ENCODE peak calls at places on chromosome 14, in nine cellular contexts. One of them, this sample, is unnamed.

GRCh38 chr14:49212721-49213120 is 373.5 kb downstream of the RPS29 start:
- DNase-seq in anterior cingulate cortex: no peak
- DNase-seq in NCI-H1930: no peak
- DNase-seq in AG10803: no peak
- DNase-seq in stimulated activated CD8-positive, alpha-beta memory T cell treated with anti-CD3 and anti-CD28 coated beads, Interleukin-4, amount 100 ng/mL, for 24 hours: no peak
- DNase-seq in GM19239: no peak
- DNase-seq in adrenal gland: no peak
- DNase-seq in fibroblast of lung: peak
- DNase-seq in brain microvascular endothelial cell: no peak
- DNase-seq in this sample: no peak

GRCh38 chr14:63210812-63211211 is 6.6 kb downstream of the RHOJ start:
- DNase-seq in anterior cingulate cortex: no peak
- DNase-seq in NCI-H1930: no peak
- DNase-seq in AG10803: no peak
- DNase-seq in stimulated activated CD8-positive, alpha-beta memory T cell treated with anti-CD3 and anti-CD28 coated beads, Interleukin-4, amount 100 ng/mL, for 24 hours: no peak
- DNase-seq in GM19239: no peak
- DNase-seq in adrenal gland: no peak
- DNase-seq in fibroblast of lung: no peak
- DNase-seq in brain microvascular endothelial cell: no peak
- DNase-seq in this sample: no peak

GRCh38 chr14:58635041-58635440 is 2.7 kb upstream of the DACT1 start:
- DNase-seq in anterior cingulate cortex: no peak
- DNase-seq in NCI-H1930: no peak
- DNase-seq in AG10803: no peak
- DNase-seq in stimulated activated CD8-positive, alpha-beta memory T cell treated with anti-CD3 and anti-CD28 coated beads, Interleukin-4, amount 100 ng/mL, for 24 hours: no peak
- DNase-seq in GM19239: peak
- DNase-seq in adrenal gland: no peak
- DNase-seq in fibroblast of lung: peak
- DNase-seq in brain microvascular endothelial cell: no peak
- DNase-seq in this sample: no peak

GRCh38 chr14:100025111-100025510 is 40.1 kb upstream of the EVL start:
- DNase-seq in anterior cingulate cortex: no peak
- DNase-seq in NCI-H1930: peak
- DNase-seq in AG10803: peak
- DNase-seq in stimulated activated CD8-positive, alpha-beta memory T cell treated with anti-CD3 and anti-CD28 coated beads, Interleukin-4, amount 100 ng/mL, for 24 hours: peak
- DNase-seq in GM19239: no peak
- DNase-seq in adrenal gland: peak
- DNase-seq in fibroblast of lung: peak
- DNase-seq in brain microvascular endothelial cell: no peak
- DNase-seq in this sample: no peak

GRCh38 chr14:50121506-50121905 is 5.1 kb upstream of the VCPKMT start:
- DNase-seq in anterior cingulate cortex: no peak
- DNase-seq in NCI-H1930: no peak
- DNase-seq in AG10803: no peak
- DNase-seq in stimulated activated CD8-positive, alpha-beta memory T cell treated with anti-CD3 and anti-CD28 coated beads, Interleukin-4, amount 100 ng/mL, for 24 hours: no peak
- DNase-seq in GM19239: no peak
- DNase-seq in adrenal gland: no peak
- DNase-seq in fibroblast of lung: no peak
- DNase-seq in brain microvascular endothelial cell: no peak
- DNase-seq in this sample: no peak

GRCh38 chr14:67694791-67695393 is 672 bp downstream of the RDH11 start:
- DNase-seq in anterior cingulate cortex: no peak
- DNase-seq in NCI-H1930: peak
- DNase-seq in AG10803: peak
- DNase-seq in stimulated activated CD8-positive, alpha-beta memory T cell treated with anti-CD3 and anti-CD28 coated beads, Interleukin-4, amount 100 ng/mL, for 24 hours: peak
- DNase-seq in GM19239: peak
- DNase-seq in adrenal gland: peak
- DNase-seq in fibroblast of lung: peak
- DNase-seq in brain microvascular endothelial cell: peak
- DNase-seq in this sample: peak

GRCh38 chr14:59187802-59188460 is 536 bp upstream of the DAAM1 start:
- DNase-seq in anterior cingulate cortex: no peak
- DNase-seq in NCI-H1930: no peak
- DNase-seq in AG10803: no peak
- DNase-seq in stimulated activated CD8-positive, alpha-beta memory T cell treated with anti-CD3 and anti-CD28 coated beads, Interleukin-4, amount 100 ng/mL, for 24 hours: peak
- DNase-seq in GM19239: no peak
- DNase-seq in adrenal gland: peak
- DNase-seq in fibroblast of lung: no peak
- DNase-seq in brain microvascular endothelial cell: no peak
- DNase-seq in this sample: no peak

GRCh38 chr14:48350971-48351370 is 675.6 kb upstream of the MDGA2 start:
- DNase-seq in anterior cingulate cortex: no peak
- DNase-seq in NCI-H1930: no peak
- DNase-seq in AG10803: no peak
- DNase-seq in stimulated activated CD8-positive, alpha-beta memory T cell treated with anti-CD3 and anti-CD28 coated beads, Interleukin-4, amount 100 ng/mL, for 24 hours: no peak
- DNase-seq in GM19239: no peak
- DNase-seq in adrenal gland: no peak
- DNase-seq in fibroblast of lung: peak
- DNase-seq in brain microvascular endothelial cell: no peak
- DNase-seq in this sample: no peak

GRCh38 chr14:34231626-34232025 is 230.4 kb downstream of the SPTSSA start:
- DNase-seq in anterior cingulate cortex: no peak
- DNase-seq in NCI-H1930: no peak
- DNase-seq in AG10803: peak
- DNase-seq in stimulated activated CD8-positive, alpha-beta memory T cell treated with anti-CD3 and anti-CD28 coated beads, Interleukin-4, amount 100 ng/mL, for 24 hours: no peak
- DNase-seq in GM19239: no peak
- DNase-seq in adrenal gland: no peak
- DNase-seq in fibroblast of lung: peak
- DNase-seq in brain microvascular endothelial cell: no peak
- DNase-seq in this sample: no peak

GRCh38 chr14:68795602-68796417 is 2.9 kb upstream of the ZFP36L1 start:
- DNase-seq in anterior cingulate cortex: no peak
- DNase-seq in NCI-H1930: peak
- DNase-seq in AG10803: peak
- DNase-seq in stimulated activated CD8-positive, alpha-beta memory T cell treated with anti-CD3 and anti-CD28 coated beads, Interleukin-4, amount 100 ng/mL, for 24 hours: peak
- DNase-seq in GM19239: no peak
- DNase-seq in adrenal gland: peak
- DNase-seq in fibroblast of lung: peak
- DNase-seq in brain microvascular endothelial cell: peak
- DNase-seq in this sample: peak

GRCh38 chr14:69327507-69327906 is 67.5 kb downstream of the GALNT16 start:
- DNase-seq in anterior cingulate cortex: no peak
- DNase-seq in NCI-H1930: no peak
- DNase-seq in AG10803: no peak
- DNase-seq in stimulated activated CD8-positive, alpha-beta memory T cell treated with anti-CD3 and anti-CD28 coated beads, Interleukin-4, amount 100 ng/mL, for 24 hours: no peak
- DNase-seq in GM19239: no peak
- DNase-seq in adrenal gland: no peak
- DNase-seq in fibroblast of lung: no peak
- DNase-seq in brain microvascular endothelial cell: no peak
- DNase-seq in this sample: no peak

GRCh38 chr14:50533806-50534205 is 1.4 kb upstream of the MAP4K5 start:
- DNase-seq in anterior cingulate cortex: no peak
- DNase-seq in NCI-H1930: no peak
- DNase-seq in AG10803: peak
- DNase-seq in stimulated activated CD8-positive, alpha-beta memory T cell treated with anti-CD3 and anti-CD28 coated beads, Interleukin-4, amount 100 ng/mL, for 24 hours: no peak
- DNase-seq in GM19239: no peak
- DNase-seq in adrenal gland: no peak
- DNase-seq in fibroblast of lung: peak
- DNase-seq in brain microvascular endothelial cell: no peak
- DNase-seq in this sample: no peak

GRCh38 chr14:35420036-35420811 is 15.7 kb upstream of the NFKBIA start:
- DNase-seq in anterior cingulate cortex: no peak
- DNase-seq in NCI-H1930: no peak
- DNase-seq in AG10803: peak
- DNase-seq in stimulated activated CD8-positive, alpha-beta memory T cell treated with anti-CD3 and anti-CD28 coated beads, Interleukin-4, amount 100 ng/mL, for 24 hours: no peak
- DNase-seq in GM19239: no peak
- DNase-seq in adrenal gland: no peak
- DNase-seq in fibroblast of lung: peak
- DNase-seq in brain microvascular endothelial cell: no peak
- DNase-seq in this sample: no peak

GRCh38 chr14:49892301-49892635 is 614 bp upstream of the ARF6 start:
- DNase-seq in anterior cingulate cortex: no peak
- DNase-seq in NCI-H1930: peak
- DNase-seq in AG10803: peak
- DNase-seq in stimulated activated CD8-positive, alpha-beta memory T cell treated with anti-CD3 and anti-CD28 coated beads, Interleukin-4, amount 100 ng/mL, for 24 hours: peak
- DNase-seq in GM19239: no peak
- DNase-seq in adrenal gland: peak
- DNase-seq in fibroblast of lung: peak
- DNase-seq in brain microvascular endothelial cell: peak
- DNase-seq in this sample: no peak

GRCh38 chr14:34093878-34094277 is 143.0 kb upstream of the EGLN3 start:
- DNase-seq in anterior cingulate cortex: no peak
- DNase-seq in NCI-H1930: no peak
- DNase-seq in AG10803: no peak
- DNase-seq in stimulated activated CD8-positive, alpha-beta memory T cell treated with anti-CD3 and anti-CD28 coated beads, Interleukin-4, amount 100 ng/mL, for 24 hours: no peak
- DNase-seq in GM19239: no peak
- DNase-seq in adrenal gland: no peak
- DNase-seq in fibroblast of lung: no peak
- DNase-seq in brain microvascular endothelial cell: no peak
- DNase-seq in this sample: no peak

GRCh38 chr14:78157855-78158436 is 12.2 kb upstream of the NRXN3 start:
- DNase-seq in anterior cingulate cortex: no peak
- DNase-seq in NCI-H1930: no peak
- DNase-seq in AG10803: no peak
- DNase-seq in stimulated activated CD8-positive, alpha-beta memory T cell treated with anti-CD3 and anti-CD28 coated beads, Interleukin-4, amount 100 ng/mL, for 24 hours: no peak
- DNase-seq in GM19239: no peak
- DNase-seq in adrenal gland: peak
- DNase-seq in fibroblast of lung: peak
- DNase-seq in brain microvascular endothelial cell: no peak
- DNase-seq in this sample: no peak

GRCh38 chr14:36654185-36655053 is 7.2 kb upstream of the PAX9 start:
- DNase-seq in anterior cingulate cortex: no peak
- DNase-seq in NCI-H1930: no peak
- DNase-seq in AG10803: no peak
- DNase-seq in stimulated activated CD8-positive, alpha-beta memory T cell treated with anti-CD3 and anti-CD28 coated beads, Interleukin-4, amount 100 ng/mL, for 24 hours: no peak
- DNase-seq in GM19239: no peak
- DNase-seq in adrenal gland: no peak
- DNase-seq in fibroblast of lung: no peak
- DNase-seq in brain microvascular endothelial cell: no peak
- DNase-seq in this sample: no peak

GRCh38 chr14:50944647-50945413 is 547 bp upstream of the PYGL start:
- DNase-seq in anterior cingulate cortex: no peak
- DNase-seq in NCI-H1930: no peak
- DNase-seq in AG10803: peak
- DNase-seq in stimulated activated CD8-positive, alpha-beta memory T cell treated with anti-CD3 and anti-CD28 coated beads, Interleukin-4, amount 100 ng/mL, for 24 hours: no peak
- DNase-seq in GM19239: no peak
- DNase-seq in adrenal gland: peak
- DNase-seq in fibroblast of lung: peak
- DNase-seq in brain microvascular endothelial cell: no peak
- DNase-seq in this sample: peak

GRCh38 chr14:67636361-67636919 is 16.7 kb downstream of the ARG2 start:
- DNase-seq in anterior cingulate cortex: no peak
- DNase-seq in NCI-H1930: no peak
- DNase-seq in AG10803: peak
- DNase-seq in stimulated activated CD8-positive, alpha-beta memory T cell treated with anti-CD3 and anti-CD28 coated beads, Interleukin-4, amount 100 ng/mL, for 24 hours: no peak
- DNase-seq in GM19239: no peak
- DNase-seq in adrenal gland: no peak
- DNase-seq in fibroblast of lung: no peak
- DNase-seq in brain microvascular endothelial cell: no peak
- DNase-seq in this sample: no peak

GRCh38 chr14:72714871-72715214 is 179.1 kb downstream of the DPF3 start:
- DNase-seq in anterior cingulate cortex: no peak
- DNase-seq in NCI-H1930: no peak
- DNase-seq in AG10803: no peak
- DNase-seq in stimulated activated CD8-positive, alpha-beta memory T cell treated with anti-CD3 and anti-CD28 coated beads, Interleukin-4, amount 100 ng/mL, for 24 hours: no peak
- DNase-seq in GM19239: no peak
- DNase-seq in adrenal gland: no peak
- DNase-seq in fibroblast of lung: no peak
- DNase-seq in brain microvascular endothelial cell: no peak
- DNase-seq in this sample: no peak

GRCh38 chr14:92960706-92961566 is 38.0 kb downstream of the CHGA start:
- DNase-seq in anterior cingulate cortex: no peak
- DNase-seq in NCI-H1930: no peak
- DNase-seq in AG10803: peak
- DNase-seq in stimulated activated CD8-positive, alpha-beta memory T cell treated with anti-CD3 and anti-CD28 coated beads, Interleukin-4, amount 100 ng/mL, for 24 hours: no peak
- DNase-seq in GM19239: no peak
- DNase-seq in adrenal gland: no peak
- DNase-seq in fibroblast of lung: peak
- DNase-seq in brain microvascular endothelial cell: peak
- DNase-seq in this sample: peak

GRCh38 chr14:24435192-24435810 is 5.5 kb downstream of the KHNYN start:
- DNase-seq in anterior cingulate cortex: no peak
- DNase-seq in NCI-H1930: no peak
- DNase-seq in AG10803: no peak
- DNase-seq in stimulated activated CD8-positive, alpha-beta memory T cell treated with anti-CD3 and anti-CD28 coated beads, Interleukin-4, amount 100 ng/mL, for 24 hours: no peak
- DNase-seq in GM19239: no peak
- DNase-seq in adrenal gland: no peak
- DNase-seq in fibroblast of lung: no peak
- DNase-seq in brain microvascular endothelial cell: no peak
- DNase-seq in this sample: no peak

GRCh38 chr14:24956104-24956503 is 93.8 kb downstream of the STXBP6 start:
- DNase-seq in anterior cingulate cortex: no peak
- DNase-seq in NCI-H1930: no peak
- DNase-seq in AG10803: no peak
- DNase-seq in stimulated activated CD8-positive, alpha-beta memory T cell treated with anti-CD3 and anti-CD28 coated beads, Interleukin-4, amount 100 ng/mL, for 24 hours: no peak
- DNase-seq in GM19239: no peak
- DNase-seq in adrenal gland: no peak
- DNase-seq in fibroblast of lung: no peak
- DNase-seq in brain microvascular endothelial cell: no peak
- DNase-seq in this sample: no peak

GRCh38 chr14:104576607-104577332 is 2.8 kb upstream of the C14orf180 start:
- DNase-seq in anterior cingulate cortex: no peak
- DNase-seq in NCI-H1930: no peak
- DNase-seq in AG10803: no peak
- DNase-seq in stimulated activated CD8-positive, alpha-beta memory T cell treated with anti-CD3 and anti-CD28 coated beads, Interleukin-4, amount 100 ng/mL, for 24 hours: no peak
- DNase-seq in GM19239: no peak
- DNase-seq in adrenal gland: no peak
- DNase-seq in fibroblast of lung: no peak
- DNase-seq in brain microvascular endothelial cell: no peak
- DNase-seq in this sample: no peak